ENCODE peak calls at places on chromosomes 3 and 15, in six cellular contexts. E, Z, N, W, S and L are unnamed samples.

GRCh38 chr3:36257117-36257516 is 123.2 kb upstream of the STAC start:
- DNase-seq in E (peak), Z (no peak), N (no peak), W (no peak), S (no peak), L (no peak)

GRCh38 chr3:33717866-33718594 is at the start of gene CLASP2:
- DNase-seq in E (peak), Z (peak), N (peak), W (peak), S (peak), L (no peak)

GRCh38 chr3:159740054-159740453 is 248.6 kb upstream of the IL12A start:
- DNase-seq in E (no peak), Z (no peak), N (no peak), W (no peak), S (no peak), L (no peak)

GRCh38 chr3:150286390-150287147 is 121.5 kb upstream of the TSC22D2 start:
- DNase-seq in E (peak), Z (peak), N (no peak), W (peak), S (peak), L (no peak)

GRCh38 chr15:38464675-38465074 is 10.7 kb downstream of the FAM98B start:
- DNase-seq in E (no peak), Z (no peak), N (no peak), W (no peak), S (no peak), L (no peak)

GRCh38 chr3:84958495-84959469 is at the start of gene CADM2:
- DNase-seq in E (peak), Z (peak), N (peak), W (peak), S (peak), L (no peak)

GRCh38 chr3:151044706-151045105 is 40.8 kb upstream of the MED12L start:
- DNase-seq in E (no peak), Z (no peak), N (no peak), W (peak), S (no peak), L (no peak)

GRCh38 chr15:40279437-40280141 is 3.3 kb downstream of the ANKRD63 start:
- DNase-seq in E (peak), Z (peak), N (peak), W (peak), S (peak), L (no peak)

GRCh38 chr3:68919000-68919399 is 13.3 kb downstream of the TAFA4 start:
- DNase-seq in E (peak), Z (no peak), N (no peak), W (peak), S (peak), L (no peak)

GRCh38 chr3:24867783-24868182 is 373.1 kb upstream of the THRB start:
- DNase-seq in E (no peak), Z (no peak), N (no peak), W (peak), S (no peak), L (no peak)

GRCh38 chr3:8506611-8507061 is 5.0 kb downstream of the LMCD1 start:
- DNase-seq in E (peak), Z (no peak), N (no peak), W (peak), S (no peak), L (no peak)

GRCh38 chr3:157064402-157064801 is 95.5 kb downstream of the CCNL1 start:
- DNase-seq in E (no peak), Z (no peak), N (no peak), W (no peak), S (no peak), L (no peak)

GRCh38 chr3:133016838-133017309 is 21.3 kb upstream of the TMEM108 start:
- DNase-seq in E (no peak), Z (no peak), N (no peak), W (no peak), S (no peak), L (no peak)

GRCh38 chr3:185900228-185900627 is 37.6 kb downstream of the TRA2B start:
- DNase-seq in E (peak), Z (no peak), N (no peak), W (peak), S (peak), L (no peak)

GRCh38 chr3:164326714-164327113 is 751.6 kb downstream of the SI start:
- DNase-seq in E (no peak), Z (no peak), N (no peak), W (no peak), S (no peak), L (no peak)

GRCh38 chr15:38646716-38647115 is 82.1 kb upstream of the RASGRP1 start:
- DNase-seq in E (no peak), Z (no peak), N (no peak), W (no peak), S (no peak), L (no peak)

GRCh38 chr3:180306691-180307090 is 270.0 kb upstream of the PEX5L start:
- DNase-seq in E (peak), Z (no peak), N (no peak), W (peak), S (peak), L (no peak)

GRCh38 chr15:88891540-88892254 is 3.6 kb downstream of the HAPLN3 start:
- DNase-seq in E (no peak), Z (no peak), N (no peak), W (no peak), S (no peak), L (no peak)

GRCh38 chr3:101383656-101384055 is 63.3 kb upstream of the IMPG2 start:
- DNase-seq in E (no peak), Z (no peak), N (no peak), W (no peak), S (no peak), L (no peak)

GRCh38 chr3:24017305-24017704 is 72.2 kb downstream of the NR1D2 start:
- DNase-seq in E (no peak), Z (no peak), N (no peak), W (no peak), S (no peak), L (no peak)